ENCODE peak calls at places on chromosomes 6 and 20, in nine cellular contexts. W, C, E, S, G, X, M, K and Z are unnamed samples.

GRCh38 chr6:116797585-116797984 is 31.3 kb downstream of the GPRC6A start:
- DNase-seq in W (no peak), C (no peak), E (no peak), S (no peak), G (no peak), X (no peak), M (no peak), K (no peak), Z (no peak)

GRCh38 chr20:17675519-17676377 is 6.3 kb downstream of the RRBP1 start:
- DNase-seq in W (no peak), C (no peak), E (no peak), S (no peak), G (no peak), X (no peak), M (peak; percentile 33), K (no peak), Z (no peak)

GRCh38 chr20:30922129-30922528 is 335.3 kb upstream of the DEFB115 start:
- DNase-seq in W (no peak), C (no peak), E (no peak), S (no peak), G (no peak), X (no peak), M (no peak), K (no peak), Z (no peak)

GRCh38 chr20:25510202-25510601 is 75.1 kb downstream of the NINL start:
- DNase-seq in W (no peak), C (no peak), E (no peak), S (no peak), G (no peak), X (no peak), M (no peak), K (no peak), Z (no peak)

GRCh38 chr20:23291575-23292240 is 58.9 kb upstream of the NXT1 start:
- DNase-seq in W (no peak), C (no peak), E (no peak), S (no peak), G (peak; percentile 11), X (no peak), M (no peak), K (no peak), Z (peak; percentile 14)

GRCh38 chr6:20182926-20183521 is 29.2 kb downstream of the MBOAT1 start:
- DNase-seq in W (no peak), C (no peak), E (no peak), S (no peak), G (peak; percentile 85), X (no peak), M (no peak), K (no peak), Z (no peak)

GRCh38 chr6:112038756-112039430 is 15.0 kb upstream of the CCN6 start:
- DNase-seq in W (peak; percentile 46), C (no peak), E (no peak), S (no peak), G (no peak), X (no peak), M (no peak), K (no peak), Z (no peak)

GRCh38 chr20:59578602-59579403 is 25.5 kb upstream of the PHACTR3 start:
- DNase-seq in W (no peak), C (no peak), E (no peak), S (no peak), G (peak; percentile 29), X (no peak), M (no peak), K (no peak), Z (no peak)

GRCh38 chr20:41377275-41377674 is 10.7 kb upstream of the EMILIN3 start:
- DNase-seq in W (no peak), C (no peak), E (no peak), S (no peak), G (no peak), X (no peak), M (no peak), K (no peak), Z (no peak)

GRCh38 chr20:57258055-57258454 is 8.4 kb downstream of the BMP7 start:
- DNase-seq in W (no peak), C (no peak), E (no peak), S (no peak), G (no peak), X (no peak), M (peak; percentile 68), K (no peak), Z (no peak)

GRCh38 chr20:57256908-57257307 is 9.5 kb downstream of the BMP7 start:
- DNase-seq in W (no peak), C (no peak), E (no peak), S (no peak), G (no peak), X (no peak), M (no peak), K (no peak), Z (no peak)

GRCh38 chr20:57259179-57260021 is 7.0 kb downstream of the BMP7 start:
- DNase-seq in W (no peak), C (no peak), E (no peak), S (no peak), G (no peak), X (no peak), M (no peak), K (no peak), Z (no peak)

GRCh38 chr20:57255183-57255582 is 11.3 kb downstream of the BMP7 start:
- DNase-seq in W (no peak), C (no peak), E (no peak), S (no peak), G (no peak), X (no peak), M (no peak), K (no peak), Z (no peak)

GRCh38 chr20:57256205-57256604 is 10.2 kb downstream of the BMP7 start:
- DNase-seq in W (no peak), C (no peak), E (no peak), S (no peak), G (no peak), X (no peak), M (no peak), K (no peak), Z (no peak)
- H3K4me3 ChIP-seq in W (no peak overlapping the region), C (no peak overlapping the region), E (no peak overlapping the region), S (no peak overlapping the region), G (no peak overlapping the region), X (no peak overlapping the region), M (no peak overlapping the region), K (no peak overlapping the region), Z (no peak overlapping the region)

GRCh38 chr20:19073584-19074198 is 138.8 kb upstream of the SLC24A3 start:
- DNase-seq in W (no peak), C (no peak), E (no peak), S (no peak), G (no peak), X (no peak), M (peak; percentile 52), K (no peak), Z (no peak)
- TF ChIP-seq CTCF in W (no peak), C (peak; percentile 21), E (peak; percentile 50), S (no peak), G (no peak), X (no peak), M (peak; percentile 46), K (peak; percentile 6), Z (no peak)

GRCh38 chr6:7727150-7727950 is 1.5 kb downstream of the BMP6 start:
- DNase-seq in W (no peak), C (no peak), E (no peak), S (peak; percentile 36), G (no peak), X (no peak), M (peak; percentile 42), K (no peak), Z (no peak)
- H3K4me3 ChIP-seq in W (peak overlapping the region; percentile 50), C (peak overlapping the region; percentile 37), E (peak overlapping the region; percentile 61), S (peak overlapping the region; percentile 86), G (peak overlapping the region; percentile 42), X (peak overlapping the region; percentile 32), M (no peak overlapping the region), K (no peak overlapping the region), Z (peak overlapping the region; percentile 63)

GRCh38 chr20:19021406-19022117 is 190.9 kb upstream of the SLC24A3 start:
- DNase-seq in W (no peak), C (no peak), E (no peak), S (no peak), G (no peak), X (no peak), M (no peak), K (no peak), Z (no peak)

GRCh38 chr20:19022118-19022575 is 190.3 kb upstream of the SLC24A3 start:
- DNase-seq in W (no peak), C (no peak), E (no peak), S (no peak), G (no peak), X (no peak), M (no peak), K (no peak), Z (no peak)

GRCh38 chr20:19022791-19023448 is 189.5 kb upstream of the SLC24A3 start:
- DNase-seq in W (no peak), C (no peak), E (no peak), S (no peak), G (no peak), X (no peak), M (no peak), K (no peak), Z (no peak)

GRCh38 chr20:19017104-19017690 is 195.2 kb upstream of the SLC24A3 start:
- DNase-seq in W (no peak), C (no peak), E (no peak), S (no peak), G (no peak), X (no peak), M (peak; percentile 22), K (no peak), Z (no peak)

GRCh38 chr20:19019734-19020364 is 192.6 kb upstream of the SLC24A3 start:
- DNase-seq in W (no peak), C (no peak), E (no peak), S (no peak), G (no peak), X (no peak), M (no peak), K (no peak), Z (no peak)
- TF ChIP-seq CTCF in W (no peak), C (no peak), E (no peak), S (no peak), G (no peak), X (no peak), M (peak; percentile 32), K (no peak), Z (no peak)